ENCODE peak calls at places on chromosomes 3 and 15, in eight cellular contexts. B is right cardiac atrium; W is aorta; Y is effector memory CD4-positive, alpha-beta T cell; H is cardiac muscle cell; V is GM23338; M is IMR-90; E is naive thymus-derived CD4-positive, alpha-beta T cell. F is an unnamed sample. For H3K4me1, the result is how much of the 10 kb centered on the place peaks cover.

GRCh38 chr3:171175840-171176239 is 149.3 kb upstream of the SLC2A2 start:
- DNase-seq in E (no peak), W (no peak), B (no peak), Y (no peak), H (no peak), V (no peak), M (peak), F (no peak)

GRCh38 chr15:79310612-79310984 is 314 bp upstream of the TMED3 start:
- DNase-seq in Y (no peak), V (peak), H (no peak), E (no peak), W (no peak), M (peak), B (no peak), F (no peak)

GRCh38 chr3:16865335-16865734 is 19.4 kb upstream of the PLCL2 start:
- DNase-seq in M (no peak), V (no peak), H (no peak), E (no peak), Y (no peak), W (no peak), B (no peak), F (no peak)

GRCh38 chr3:150184426-150185071 is 213.9 kb upstream of the PFN2 start:
- DNase-seq in W (no peak), E (no peak), M (peak), Y (no peak), B (no peak), H (no peak), V (no peak), F (no peak)

GRCh38 chr3:32184187-32184730 is 54.2 kb upstream of the CMTM8 start:
- DNase-seq in V (no peak), B (no peak), H (no peak), W (no peak), M (no peak), E (no peak), Y (no peak), F (no peak)

GRCh38 chr3:127831723-127832172 is 9.4 kb upstream of the MGLL start:
- DNase-seq in H (peak), W (no peak), V (peak), E (no peak), B (peak), Y (no peak), M (peak), F (no peak)

GRCh38 chr3:52524752-52525661 is 8.7 kb downstream of the NT5DC2 start:
- DNase-seq in M (no peak), H (no peak), E (no peak), B (peak), V (no peak), Y (no peak), W (peak), F (no peak)

GRCh38 chr15:78308422-78309021 is 9.1 kb upstream of the SKIC8 start:
- DNase-seq in Y (peak), W (no peak), M (peak), V (peak), E (no peak), H (peak), B (peak), F (peak)

GRCh38 chr3:126696701-126697267 is 7.3 kb upstream of the CHCHD6 start:
- DNase-seq in V (no peak), M (no peak), Y (no peak), H (no peak), E (no peak), B (no peak), W (no peak), F (no peak)

GRCh38 chr15:76161153-76162049 is 101.6 kb downstream of the TMEM266 start:
- DNase-seq in W (no peak), M (no peak), B (no peak), Y (no peak), H (no peak), E (no peak), V (no peak), F (no peak)

GRCh38 chr15:31367021-31367729 is 40.5 kb downstream of the KLF13 start:
- DNase-seq in W (no peak), E (no peak), Y (no peak), B (peak), M (no peak), V (no peak), H (no peak), F (no peak)

GRCh38 chr3:147392083-147392916 is 14.0 kb downstream of the ZIC4 start:
- DNase-seq in M (no peak), V (peak), W (peak), B (no peak), Y (no peak), E (no peak), H (peak), F (no peak)

GRCh38 chr3:98483626-98484025 is 13.9 kb upstream of the OR5K2 start:
- DNase-seq in Y (no peak), H (no peak), E (no peak), B (no peak), W (no peak), V (no peak), M (no peak), F (no peak)

GRCh38 chr3:123635220-123635619 is 50.4 kb upstream of the HACD2 start:
- DNase-seq in H (no peak), E (no peak), M (peak), B (no peak), V (peak), W (no peak), Y (no peak), F (no peak)

GRCh38 chr3:191523099-191523498 is 62.1 kb downstream of the PYDC2 start:
- DNase-seq in H (no peak), W (no peak), V (no peak), B (no peak), Y (no peak), M (no peak), E (no peak), F (no peak)

GRCh38 chr3:25441234-25441856 is 13.3 kb downstream of the RARB start:
- DNase-seq in V (peak), B (no peak), W (no peak), Y (no peak), M (no peak), E (no peak), H (no peak), F (no peak)

GRCh38 chr3:43327184-43327950 is 41.0 kb downstream of the SNRK start:
- DNase-seq in E (no peak), H (peak), V (no peak), M (no peak), Y (no peak), B (no peak), W (no peak), F (no peak)

GRCh38 chr15:62770752-62771151 is 271.8 kb upstream of the TPM1 start:
- DNase-seq in E (no peak), M (peak), Y (no peak), W (no peak), H (no peak), V (no peak), B (no peak), F (no peak)

GRCh38 chr15:73388256-73388781 is 19.6 kb upstream of the HCN4 start:
- DNase-seq in H (peak), M (peak), Y (no peak), W (no peak), B (no peak), E (no peak), V (peak), F (no peak)

GRCh38 chr15:63277893-63278505 is 594 bp downstream of the APH1B start:
- DNase-seq in E (no peak), M (no peak), B (no peak), W (no peak), V (peak), H (peak), Y (no peak), F (no peak)

GRCh38 chr3:69299344-69299743 is 86.5 kb downstream of the FRMD4B start:
- DNase-seq in H (no peak), E (no peak), M (no peak), B (no peak), V (no peak), W (no peak), Y (no peak), F (no peak)

GRCh38 chr3:16801223-16801622 is 83.5 kb upstream of the PLCL2 start:
- DNase-seq in Y (no peak), V (no peak), W (no peak), E (no peak), H (no peak), M (no peak), B (no peak), F (no peak)

GRCh38 chr3:57221883-57222282 is 5.6 kb upstream of the APPL1 start:
- DNase-seq in H (peak), E (no peak), W (no peak), V (peak), Y (no peak), B (no peak), M (peak), F (no peak)

GRCh38 chr3:188021041-188021440 is 132.9 kb upstream of the LPP start:
- DNase-seq in M (peak), E (no peak), Y (no peak), H (no peak), V (no peak), W (no peak), B (peak), F (no peak)

DNA sequence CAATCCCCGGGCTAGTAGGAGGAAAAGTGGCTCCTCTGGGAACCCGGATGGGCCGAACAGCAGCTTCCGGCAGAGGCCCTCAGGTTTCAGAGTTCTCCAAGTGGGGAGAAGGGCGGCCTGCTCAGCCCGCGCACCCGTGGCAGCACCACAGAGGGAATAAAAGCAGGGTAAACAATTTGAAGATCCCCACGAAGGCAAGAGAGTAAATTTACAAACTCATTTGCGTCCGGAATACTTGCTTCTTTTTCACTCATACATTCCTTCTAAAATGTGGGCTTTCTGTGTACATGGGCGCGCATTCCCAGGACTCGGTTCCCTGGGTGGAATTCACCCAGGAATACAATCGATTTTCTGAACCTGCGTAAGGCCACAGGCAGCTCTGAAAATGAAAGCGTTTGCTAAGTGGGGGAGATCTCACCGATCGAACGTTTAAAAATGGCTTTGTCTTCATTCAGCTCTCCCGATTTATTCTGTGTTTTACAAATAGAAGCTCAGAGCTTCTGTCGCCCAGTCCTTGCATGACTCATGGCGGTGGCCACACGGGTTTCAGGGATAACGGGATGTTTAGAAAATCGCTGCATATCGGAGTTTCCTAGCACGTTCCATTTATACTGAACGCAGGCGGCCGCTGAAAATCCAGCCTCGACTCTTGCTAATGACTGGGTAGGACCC is 74.0 kb upstream of the POLG start:
- DNase-seq in M (peak), W (no peak), E (no peak), H (no peak), B (no peak), Y (no peak), V (no peak), F (no peak)
- H3K4me3 ChIP-seq in M (peak), W (no peak), E (peak), H (no peak), B (peak), Y (peak), V (peak), F (peak)

GRCh38 chr3:72097053-72097452 is 312.1 kb upstream of the PROK2 start:
- DNase-seq in B (no peak), M (no peak), H (no peak), W (no peak), V (no peak), E (no peak), Y (no peak), F (no peak)
- H3K4me1 ChIP-seq in B (under half), M (under half), H (under half), W (under half), V (under half), E (under half), Y (under half), F (under half)

GRCh38 chr3:159837725-159838124 is 150.9 kb upstream of the IL12A start:
- DNase-seq in W (no peak), V (no peak), M (no peak), E (no peak), H (no peak), B (no peak), Y (no peak), F (no peak)
- H3K27ac ChIP-seq in W (no peak), V (no peak), M (no peak), E (no peak), H (no peak), B (peak), Y (no peak), F (no peak)

DNA sequence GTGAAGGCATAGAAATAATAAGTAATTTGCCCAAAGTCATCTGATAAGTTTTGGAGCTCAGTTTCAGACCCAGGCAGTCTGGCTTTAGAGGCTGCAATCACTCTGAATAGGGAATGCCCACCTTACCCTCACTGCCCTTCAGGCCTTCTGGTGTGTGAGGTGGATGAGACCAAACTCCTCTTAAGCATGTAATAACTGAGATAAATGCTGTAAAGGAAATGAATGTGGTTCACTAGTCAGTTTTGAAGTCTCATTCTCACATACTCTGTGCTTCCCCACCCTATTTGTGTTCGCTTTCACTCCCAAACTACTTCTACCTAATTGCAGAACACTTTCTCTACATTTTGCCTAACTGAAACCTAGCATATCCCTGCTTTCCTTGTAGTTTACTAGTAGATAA is 144.1 kb downstream of the FILIP1L start:
- DNase-seq in E (no peak), B (no peak), H (no peak), Y (no peak), W (no peak), M (no peak), V (no peak), F (no peak)
- H3K4me3 ChIP-seq in E (no peak), B (no peak), H (no peak), Y (no peak), W (no peak), M (no peak), V (no peak), F (no peak)

DNA sequence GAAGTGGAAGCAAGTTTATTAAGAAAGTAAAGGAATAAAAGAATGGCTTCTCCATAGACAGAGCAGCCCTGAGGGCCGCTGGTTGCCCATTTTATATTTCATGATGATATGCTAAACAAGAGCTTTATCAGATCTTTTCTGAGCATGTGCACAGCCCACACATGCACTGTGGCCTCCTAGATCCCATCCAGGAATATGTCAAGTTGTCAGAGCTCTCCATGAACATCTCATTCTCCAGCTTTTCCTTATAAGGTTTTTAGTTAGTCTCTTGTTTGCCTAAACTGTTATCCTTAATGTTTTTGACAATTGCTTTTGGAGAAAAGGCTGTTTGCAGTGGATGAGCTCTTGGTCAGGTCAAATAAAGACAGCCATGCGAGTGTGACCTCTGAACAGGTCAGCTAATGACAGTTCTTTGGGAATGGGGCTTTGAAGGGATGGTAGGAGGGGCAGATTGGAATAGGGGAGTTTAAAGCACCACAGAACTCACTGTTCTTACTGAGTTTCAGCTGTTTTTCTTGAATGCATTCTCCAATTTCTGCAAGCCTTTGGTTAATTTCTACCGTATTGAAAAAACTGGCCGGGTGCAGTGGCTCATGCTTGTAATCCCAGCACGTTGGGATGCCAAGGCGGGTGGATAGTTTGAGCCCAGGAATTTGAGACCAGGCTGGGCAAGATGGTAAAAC is 69.4 kb upstream of the CRTC3 start:
- DNase-seq in W (no peak), E (no peak), B (no peak), Y (no peak), V (no peak), H (no peak), M (no peak), F (no peak)
- H3K4me1 ChIP-seq in W (under half), E (under half), B (under half), Y (under half), V (under half), H (under half), M (under half), F (under half)

GRCh38 chr15:82647045-82647834 is at the start of gene CPEB1:
- DNase-seq in E (peak), H (peak), Y (no peak), M (peak), B (peak), W (peak), V (peak), F (peak)
- H3K27ac ChIP-seq in E (no peak), H (no peak), Y (no peak), M (no peak), B (no peak), W (no peak), V (no peak), F (no peak)

GRCh38 chr15:56940388-56940787 is 21.9 kb downstream of the TCF12 start:
- DNase-seq in H (no peak), B (no peak), E (no peak), Y (no peak), V (no peak), M (no peak), W (no peak), F (no peak)

GRCh38 chr15:56933420-56934210 is 15.2 kb downstream of the TCF12 start:
- DNase-seq in W (no peak), E (no peak), Y (no peak), V (no peak), H (no peak), M (no peak), B (no peak), F (no peak)

GRCh38 chr15:56934269-56934668 is 15.8 kb downstream of the TCF12 start:
- DNase-seq in M (peak), E (no peak), B (no peak), V (no peak), W (no peak), Y (no peak), H (no peak), F (no peak)

GRCh38 chr15:56939257-56939656 is 20.8 kb downstream of the TCF12 start:
- DNase-seq in H (no peak), W (no peak), V (no peak), B (no peak), E (no peak), Y (no peak), M (peak), F (no peak)

GRCh38 chr15:56936929-56937328 is 18.5 kb downstream of the TCF12 start:
- DNase-seq in H (no peak), M (no peak), W (no peak), V (no peak), E (no peak), Y (no peak), B (no peak), F (no peak)
- H3K4me3 ChIP-seq in H (no peak), M (no peak), W (no peak), V (no peak), E (no peak), Y (no peak), B (no peak), F (no peak)

DNA sequence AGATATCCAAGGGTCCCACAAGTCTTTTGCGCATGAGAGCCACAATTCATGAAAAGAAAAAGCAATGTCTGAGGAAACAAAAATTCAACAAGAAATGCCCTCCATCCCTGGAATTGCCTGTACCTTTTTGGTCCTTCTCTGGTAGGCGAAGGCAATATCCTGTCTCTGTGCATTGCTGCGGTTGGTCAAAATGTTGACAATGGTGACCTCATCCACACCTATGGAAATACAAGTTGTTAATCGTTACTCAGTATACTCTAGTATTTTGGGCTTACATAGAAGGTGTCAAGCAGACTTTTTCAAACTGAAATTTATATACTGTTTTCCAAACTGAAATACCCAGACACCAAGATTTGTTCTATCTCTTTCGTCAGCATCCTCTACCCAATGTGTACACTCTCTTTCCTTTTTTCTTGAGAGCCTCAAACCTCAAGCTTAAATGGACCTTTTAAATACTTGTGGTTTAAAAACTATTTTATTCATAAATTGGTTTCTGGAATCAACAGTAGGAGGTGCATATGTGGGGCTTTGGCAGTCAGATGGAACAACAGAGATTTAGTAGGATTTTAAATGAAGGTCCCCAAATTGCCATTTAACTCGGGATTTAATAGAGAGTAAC is 33.4 kb downstream of the ANXA2 start:
- DNase-seq in Y (no peak), W (no peak), V (no peak), M (no peak), E (no peak), B (no peak), H (no peak), F (no peak)
- H3K4me1 ChIP-seq in Y (under half), W (under half), V (under half), M (under half), E (under half), B (under half), H (under half), F (under half)

DNA sequence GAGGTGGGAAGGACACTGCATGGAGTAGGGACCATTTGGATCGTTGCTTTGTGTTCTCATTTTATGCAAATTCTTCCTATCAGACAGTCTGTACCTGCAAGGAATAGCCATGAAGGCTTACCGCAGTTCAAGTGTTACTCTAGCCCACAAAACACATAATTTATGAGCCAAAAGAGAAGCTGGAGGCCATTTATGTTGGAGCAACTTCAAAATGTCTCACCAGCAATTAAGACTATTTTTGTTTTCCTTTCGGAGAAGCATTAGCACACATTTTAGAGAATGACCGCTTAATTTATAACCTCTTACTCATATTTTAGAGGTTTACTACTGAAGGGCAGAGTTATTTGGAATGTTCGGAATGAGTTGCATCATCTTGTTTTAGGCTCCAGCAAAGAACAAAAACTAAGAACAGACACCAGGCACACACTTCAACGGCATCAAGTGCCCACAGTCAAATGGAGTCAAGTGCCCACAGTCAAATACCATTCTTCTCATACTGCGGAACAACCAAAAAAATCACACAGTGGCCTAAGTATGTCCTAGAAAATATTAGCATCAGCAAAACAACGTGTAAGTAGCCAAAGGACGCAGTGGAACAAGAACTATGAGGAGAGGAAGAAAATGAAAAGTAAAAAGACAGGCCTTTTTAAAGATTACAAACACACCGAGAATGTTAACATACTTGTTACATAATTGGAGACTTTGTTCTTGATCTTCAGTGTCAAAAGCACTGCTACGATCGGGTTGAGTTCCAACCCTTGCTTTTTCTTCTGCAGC is 17.5 kb upstream of the GOLGA8J start:
- DNase-seq in E (no peak), Y (no peak), M (peak), W (no peak), B (no peak), V (no peak), H (no peak), F (no peak)
- H3K27ac ChIP-seq in E (no peak), Y (no peak), M (no peak), W (no peak), B (peak), V (no peak), H (no peak), F (no peak)

GRCh38 chr3:133573054-133573628 is 345 bp upstream of the CDV3 start:
- DNase-seq in E (peak), B (peak), W (peak), Y (peak), V (peak), H (peak), M (peak), F (peak)
- H3K4me3 ChIP-seq in E (peak), B (peak), W (no peak), Y (peak), V (peak), H (peak), M (peak), F (peak)